ENCODE peak calls at places on chromosomes 2 and 18, in four cellular contexts. One of them, this sample, is unnamed.

GRCh38 chr2:85164145-85164559 is 31.0 kb downstream of the TCF7L1 start:
- DNase-seq in MM.1S: no peak
- DNase-seq in neuronal stem cell: peak
- DNase-seq in IMR-90: no peak
- DNase-seq in this sample: no peak

GRCh38 chr2:175312137-175312536 is 130.6 kb upstream of the ATP5MC3 start:
- DNase-seq in IMR-90: no peak
- DNase-seq in MM.1S: no peak
- DNase-seq in neuronal stem cell: no peak
- DNase-seq in this sample: no peak

GRCh38 chr2:121429927-121430511 is 100.7 kb upstream of the RNU4ATAC start:
- DNase-seq in IMR-90: no peak
- DNase-seq in neuronal stem cell: no peak
- DNase-seq in MM.1S: no peak
- DNase-seq in this sample: no peak

GRCh38 chr2:34353498-34354113 is 754.5 kb upstream of the FAM98A start:
- DNase-seq in neuronal stem cell: no peak
- DNase-seq in IMR-90: no peak
- DNase-seq in MM.1S: no peak
- DNase-seq in this sample: no peak

GRCh38 chr2:1837458-1837857 is 93.1 kb upstream of the PXDN start:
- DNase-seq in neuronal stem cell: no peak
- DNase-seq in IMR-90: no peak
- DNase-seq in MM.1S: no peak
- DNase-seq in this sample: no peak

GRCh38 chr2:116716038-116716437 is 1098.5 kb upstream of the DDX18 start:
- DNase-seq in MM.1S: no peak
- DNase-seq in neuronal stem cell: no peak
- DNase-seq in IMR-90: no peak
- DNase-seq in this sample: no peak

GRCh38 chr2:126837926-126838717 is 60.6 kb upstream of the TEX51 start:
- DNase-seq in IMR-90: no peak
- DNase-seq in neuronal stem cell: no peak
- DNase-seq in MM.1S: no peak
- DNase-seq in this sample: no peak

GRCh38 chr2:189285962-189286648 is 106.5 kb upstream of the COL5A2 start:
- DNase-seq in IMR-90: peak
- DNase-seq in neuronal stem cell: no peak
- DNase-seq in MM.1S: no peak
- DNase-seq in this sample: no peak

GRCh38 chr2:106886916-106887758 is 1.2 kb upstream of the ST6GAL2 start:
- DNase-seq in neuronal stem cell: peak
- DNase-seq in IMR-90: no peak
- DNase-seq in MM.1S: no peak
- DNase-seq in this sample: peak

GRCh38 chr2:118535818-118536212 is 311.6 kb downstream of the EN1 start:
- DNase-seq in IMR-90: no peak
- DNase-seq in MM.1S: peak
- DNase-seq in neuronal stem cell: no peak
- DNase-seq in this sample: no peak

GRCh38 chr18:47775961-47776360 is 154.5 kb downstream of the SMAD2 start:
- DNase-seq in neuronal stem cell: no peak
- DNase-seq in MM.1S: no peak
- DNase-seq in IMR-90: peak
- DNase-seq in this sample: no peak

GRCh38 chr18:31199190-31199769 is 36.6 kb upstream of the DSC1 start:
- DNase-seq in IMR-90: no peak
- DNase-seq in MM.1S: no peak
- DNase-seq in neuronal stem cell: no peak
- DNase-seq in this sample: peak

GRCh38 chr2:175804130-175804529 is 197.9 kb downstream of the LNPK start:
- DNase-seq in neuronal stem cell: no peak
- DNase-seq in IMR-90: no peak
- DNase-seq in MM.1S: no peak
- DNase-seq in this sample: no peak

GRCh38 chr2:124018894-124019293 is 6.2 kb upstream of the CNTNAP5 start:
- DNase-seq in neuronal stem cell: no peak
- DNase-seq in IMR-90: no peak
- DNase-seq in MM.1S: no peak
- DNase-seq in this sample: no peak

GRCh38 chr2:79512442-79513401 is at the start of gene CTNNA2:
- DNase-seq in IMR-90: no peak
- DNase-seq in neuronal stem cell: peak
- DNase-seq in MM.1S: peak
- DNase-seq in this sample: peak

GRCh38 chr2:199452991-199453379 is 4.8 kb downstream of the SATB2 start:
- DNase-seq in MM.1S: no peak
- DNase-seq in neuronal stem cell: no peak
- DNase-seq in IMR-90: no peak
- DNase-seq in this sample: no peak

GRCh38 chr2:201378496-201379397 is 21.6 kb upstream of the FLACC1 start:
- DNase-seq in neuronal stem cell: no peak
- DNase-seq in IMR-90: peak
- DNase-seq in MM.1S: no peak
- DNase-seq in this sample: no peak

GRCh38 chr2:111624401-111625156 is 259.4 kb downstream of the ANAPC1 start:
- DNase-seq in MM.1S: no peak
- DNase-seq in neuronal stem cell: no peak
- DNase-seq in IMR-90: peak
- DNase-seq in this sample: no peak

GRCh38 chr2:149082781-149083180 is 44.3 kb downstream of the LYPD6B start:
- DNase-seq in MM.1S: no peak
- DNase-seq in IMR-90: no peak
- DNase-seq in neuronal stem cell: no peak
- DNase-seq in this sample: no peak

GRCh38 chr2:144126302-144126701 is 393.6 kb downstream of the ZEB2 start:
- DNase-seq in MM.1S: no peak
- DNase-seq in IMR-90: no peak
- DNase-seq in neuronal stem cell: no peak
- DNase-seq in this sample: no peak

GRCh38 chr2:70546376-70546775 is 7.2 kb downstream of the TGFA start:
- DNase-seq in IMR-90: no peak
- DNase-seq in MM.1S: no peak
- DNase-seq in neuronal stem cell: no peak
- DNase-seq in this sample: no peak

GRCh38 chr2:56337342-56337741 is 153.6 kb downstream of the CCDC85A start:
- DNase-seq in MM.1S: no peak
- DNase-seq in IMR-90: no peak
- DNase-seq in neuronal stem cell: no peak
- DNase-seq in this sample: no peak

GRCh38 chr18:12307251-12307736 is 747 bp upstream of the TUBB6 start:
- DNase-seq in MM.1S: no peak
- DNase-seq in IMR-90: peak
- DNase-seq in neuronal stem cell: peak
- DNase-seq in this sample: peak

GRCh38 chr18:31399336-31400032 is 22.9 kb downstream of the DSG4 start:
- DNase-seq in IMR-90: no peak
- DNase-seq in neuronal stem cell: no peak
- DNase-seq in MM.1S: no peak
- DNase-seq in this sample: peak

GRCh38 chr2:227411990-227412350 is 24.2 kb upstream of the SCYGR1 start:
- DNase-seq in IMR-90: peak
- DNase-seq in MM.1S: no peak
- DNase-seq in neuronal stem cell: no peak
- DNase-seq in this sample: no peak

GRCh38 chr2:29528891-29529520 is 392.4 kb downstream of the ALK start:
- DNase-seq in IMR-90: peak
- DNase-seq in MM.1S: no peak
- DNase-seq in neuronal stem cell: no peak
- DNase-seq in this sample: peak

GRCh38 chr2:159211447-159212396 is 74.8 kb downstream of the WDSUB1 start:
- DNase-seq in neuronal stem cell: peak
- DNase-seq in IMR-90: peak
- DNase-seq in MM.1S: peak
- DNase-seq in this sample: no peak
- H3K4me3 ChIP-seq in neuronal stem cell: no peak
- H3K4me3 ChIP-seq in IMR-90: no peak
- H3K4me3 ChIP-seq in MM.1S: no peak
- H3K4me3 ChIP-seq in this sample: no peak

DNA sequence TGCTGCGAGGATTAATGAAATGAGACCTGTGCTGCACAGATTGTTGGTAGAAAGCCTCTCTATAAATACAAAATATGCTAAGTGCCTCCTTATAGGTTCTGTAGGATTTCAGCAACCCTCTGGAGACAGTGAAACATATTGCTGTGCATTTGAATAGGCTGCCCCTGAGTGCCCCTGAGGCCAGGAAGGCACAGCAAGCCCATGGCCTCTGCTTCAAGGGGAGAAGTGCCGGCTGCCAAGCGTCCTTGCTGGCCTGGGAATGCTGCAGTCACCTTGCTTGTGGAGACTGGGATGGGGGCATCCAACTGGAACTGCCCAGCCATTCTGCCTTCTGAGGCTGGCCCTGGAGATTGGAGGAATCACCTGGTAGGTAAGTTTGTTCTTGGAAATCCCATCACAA is 397.2 kb upstream of the SMIM21 start:
- DNase-seq in neuronal stem cell: no peak
- DNase-seq in IMR-90: no peak
- DNase-seq in MM.1S: no peak
- DNase-seq in this sample: no peak
- H3K9ac ChIP-seq in neuronal stem cell: no peak
- H3K9ac ChIP-seq in IMR-90: no peak
- H3K9ac ChIP-seq in MM.1S: no peak
- H3K9ac ChIP-seq in this sample: no peak

DNA sequence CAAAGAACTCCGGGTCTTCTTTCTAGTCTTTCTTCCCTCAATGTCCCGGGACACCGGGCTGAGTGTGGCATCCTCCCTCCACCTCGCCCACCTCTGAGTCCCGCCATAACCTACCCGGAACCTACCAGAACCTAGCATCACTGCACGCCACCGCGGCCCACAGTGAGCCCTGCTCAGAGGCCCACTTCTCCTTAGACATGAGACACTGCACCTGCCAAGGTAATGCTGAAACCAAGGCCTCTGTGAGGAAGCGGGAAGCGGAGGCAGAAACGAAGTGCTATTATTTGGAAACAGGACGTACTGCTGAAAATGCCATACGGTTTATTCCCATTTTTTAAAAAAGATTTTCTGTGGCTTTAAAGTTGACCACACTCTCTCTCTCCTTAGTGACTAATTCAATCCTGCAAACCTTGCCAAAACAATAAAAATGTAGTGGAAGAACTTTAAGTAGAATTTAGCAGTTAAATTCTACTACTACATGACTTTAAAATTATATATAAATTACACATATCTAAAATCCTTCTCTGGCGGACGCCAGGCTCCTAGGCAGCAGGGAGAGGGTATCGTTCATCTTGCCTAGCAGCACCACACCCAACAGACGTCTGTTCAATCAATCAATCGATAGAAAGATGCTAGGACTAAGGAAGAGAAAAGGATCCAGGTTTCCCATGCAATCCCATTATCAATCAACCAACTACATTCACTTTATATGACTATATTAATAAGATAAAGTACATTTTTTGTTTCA is 82.0 kb downstream of the ZNF516 start:
- DNase-seq in neuronal stem cell: no peak
- DNase-seq in IMR-90: peak
- DNase-seq in MM.1S: no peak
- DNase-seq in this sample: no peak
- H3K27ac ChIP-seq in neuronal stem cell: no peak
- H3K27ac ChIP-seq in IMR-90: no peak
- H3K27ac ChIP-seq in MM.1S: no peak
- H3K27ac ChIP-seq in this sample: no peak

DNA sequence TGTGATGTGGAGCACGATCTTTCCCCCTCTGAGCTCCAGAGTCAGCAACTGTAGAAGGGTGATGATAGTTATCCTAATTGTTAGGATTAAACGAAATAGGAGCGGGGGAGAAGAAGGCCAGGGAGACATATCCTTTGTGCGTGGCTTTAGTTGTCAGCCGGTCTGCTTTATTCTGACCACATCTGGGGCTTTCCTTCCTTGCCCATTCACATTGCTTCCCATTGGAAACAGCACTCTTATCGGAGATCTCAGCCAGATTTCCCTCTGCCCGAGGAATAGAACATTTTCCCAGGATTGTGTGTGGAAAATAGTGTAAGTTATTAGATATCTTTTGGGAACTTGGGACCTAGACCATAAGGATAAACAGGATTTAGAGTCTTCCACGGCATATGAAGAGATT is 1.5 kb downstream of the RALB start:
- DNase-seq in MM.1S: no peak
- DNase-seq in IMR-90: peak
- DNase-seq in neuronal stem cell: no peak
- DNase-seq in this sample: no peak
- H3K4me3 ChIP-seq in MM.1S: no peak
- H3K4me3 ChIP-seq in IMR-90: peak
- H3K4me3 ChIP-seq in neuronal stem cell: no peak
- H3K4me3 ChIP-seq in this sample: peak

GRCh38 chr18:73688161-73688560 is 459.5 kb downstream of the FBXO15 start:
- DNase-seq in neuronal stem cell: no peak
- DNase-seq in MM.1S: no peak
- DNase-seq in IMR-90: no peak
- DNase-seq in this sample: no peak

GRCh38 chr18:73691624-73692023 is 456.0 kb downstream of the FBXO15 start:
- DNase-seq in IMR-90: no peak
- DNase-seq in MM.1S: no peak
- DNase-seq in neuronal stem cell: no peak
- DNase-seq in this sample: no peak

GRCh38 chr18:73688851-73689659 is 458.6 kb downstream of the FBXO15 start:
- DNase-seq in MM.1S: no peak
- DNase-seq in IMR-90: peak
- DNase-seq in neuronal stem cell: peak
- DNase-seq in this sample: no peak

GRCh38 chr18:73691118-73691517 is 456.5 kb downstream of the FBXO15 start:
- DNase-seq in MM.1S: no peak
- DNase-seq in neuronal stem cell: no peak
- DNase-seq in IMR-90: peak
- DNase-seq in this sample: no peak

DNA sequence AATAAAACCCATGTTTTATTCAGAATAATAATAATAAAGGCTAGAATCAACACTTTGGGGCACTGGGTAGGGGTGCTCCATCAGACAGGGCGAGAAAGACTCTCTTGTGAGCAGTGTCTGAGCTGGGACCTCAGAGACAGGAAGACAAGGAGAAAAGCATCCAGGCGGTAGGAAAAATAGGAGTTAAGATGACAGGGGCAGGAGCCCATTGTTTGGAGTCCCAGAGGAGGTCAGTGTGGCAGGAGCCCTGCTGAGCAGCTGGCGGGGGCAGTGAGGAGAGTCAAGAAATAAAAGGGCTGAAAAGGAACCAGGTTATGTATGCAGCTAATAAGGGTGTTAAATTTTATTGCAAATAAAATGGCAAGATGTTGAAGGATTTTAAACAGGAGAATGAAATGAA is 457.4 kb downstream of the FBXO15 start:
- DNase-seq in IMR-90: no peak
- DNase-seq in MM.1S: no peak
- DNase-seq in neuronal stem cell: peak
- DNase-seq in this sample: no peak
- H3K9ac ChIP-seq in IMR-90: peak
- H3K9ac ChIP-seq in MM.1S: no peak
- H3K9ac ChIP-seq in neuronal stem cell: no peak
- H3K9ac ChIP-seq in this sample: no peak